ENCODE peak calls at places on chromosome 4, in four cellular contexts. O is mesothelial cell of epicardium, N is cardiac fibroblast, S is A549. Y is an unnamed sample.

GRCh38 chr4:10582059-10582686 is 102.4 kb downstream of the CLNK start:
- DNase-seq in S (peak), N (peak), O (no peak), Y (no peak)

GRCh38 chr4:16977081-16977480 is 78.6 kb upstream of the LDB2 start:
- DNase-seq in N (no peak), O (no peak), S (no peak), Y (no peak)

GRCh38 chr4:38075370-38076152 is 115.4 kb downstream of the PTTG2 start:
- DNase-seq in N (peak), S (peak), O (no peak), Y (no peak)

GRCh38 chr4:169807934-169808333 is 50.2 kb upstream of the HPF1 start:
- DNase-seq in S (no peak), O (no peak), N (no peak), Y (no peak)

GRCh38 chr4:98447648-98448047 is 186.5 kb downstream of the RAP1GDS1 start:
- DNase-seq in O (no peak), S (no peak), N (no peak), Y (no peak)

GRCh38 chr4:180909279-180909678 is 1333.9 kb upstream of the TENM3 start:
- DNase-seq in O (no peak), N (no peak), S (peak), Y (no peak)

GRCh38 chr4:155769092-155769491 is 10.3 kb downstream of the GUCY1B1 start:
- DNase-seq in N (no peak), S (no peak), O (no peak), Y (no peak)

GRCh38 chr4:138297743-138298405 is 55.7 kb upstream of the SLC7A11 start:
- DNase-seq in O (no peak), S (no peak), N (no peak), Y (no peak)

GRCh38 chr4:55386073-55386472 is 9.7 kb upstream of the TMEM165 start:
- DNase-seq in N (peak), S (no peak), O (no peak), Y (no peak)

GRCh38 chr4:4714330-4714729 is 145.1 kb upstream of the MSX1 start:
- DNase-seq in O (no peak), S (no peak), N (no peak), Y (no peak)

GRCh38 chr4:20317424-20317985 is 65.8 kb downstream of the SLIT2 start:
- DNase-seq in N (peak), O (no peak), S (no peak), Y (no peak)

GRCh38 chr4:76307670-76308014 is 1.1 kb downstream of the STBD1 start:
- DNase-seq in O (no peak), N (peak), S (no peak), Y (no peak)

GRCh38 chr4:126850286-126850685 is 782.5 kb upstream of the INTU start:
- DNase-seq in N (peak), S (peak), O (no peak), Y (no peak)

GRCh38 chr4:38957239-38957815 is 74.9 kb downstream of the TMEM156 start:
- DNase-seq in O (no peak), S (no peak), N (peak), Y (no peak)

GRCh38 chr4:161254375-161254774 is 909.4 kb downstream of the FSTL5 start:
- DNase-seq in S (peak), N (no peak), O (no peak), Y (no peak)

GRCh38 chr4:187908079-187908501 is 87.5 kb upstream of the ZFP42 start:
- DNase-seq in S (peak), O (no peak), N (peak), Y (no peak)

GRCh38 chr4:97152159-97152558 is 991.1 kb downstream of the STPG2 start:
- DNase-seq in S (no peak), O (no peak), N (no peak), Y (no peak)

GRCh38 chr4:3257691-3258482 is 8.9 kb downstream of the MSANTD1 start:
- DNase-seq in O (no peak), S (no peak), N (peak), Y (peak)

GRCh38 chr4:4750187-4750586 is 109.3 kb upstream of the MSX1 start:
- DNase-seq in S (no peak), O (no peak), N (no peak), Y (no peak)

GRCh38 chr4:8035371-8035780 is 95.7 kb upstream of the AFAP1 start:
- DNase-seq in O (no peak), S (no peak), N (peak), Y (no peak)

GRCh38 chr4:10296730-10297129 is 160.5 kb downstream of the ZNF518B start:
- DNase-seq in O (no peak), N (no peak), S (no peak), Y (no peak)

GRCh38 chr4:13966241-13967195 is 339.0 kb upstream of the BOD1L1 start:
- DNase-seq in N (peak), S (no peak), O (no peak), Y (no peak)

GRCh38 chr4:110518889-110519490 is 43.0 kb downstream of the ENPEP start:
- DNase-seq in N (peak), O (no peak), S (peak), Y (no peak)

GRCh38 chr4:56861365-56861764 is 39.9 kb upstream of the SPINK2 start:
- DNase-seq in S (no peak), O (no peak), N (no peak), Y (no peak)

DNA sequence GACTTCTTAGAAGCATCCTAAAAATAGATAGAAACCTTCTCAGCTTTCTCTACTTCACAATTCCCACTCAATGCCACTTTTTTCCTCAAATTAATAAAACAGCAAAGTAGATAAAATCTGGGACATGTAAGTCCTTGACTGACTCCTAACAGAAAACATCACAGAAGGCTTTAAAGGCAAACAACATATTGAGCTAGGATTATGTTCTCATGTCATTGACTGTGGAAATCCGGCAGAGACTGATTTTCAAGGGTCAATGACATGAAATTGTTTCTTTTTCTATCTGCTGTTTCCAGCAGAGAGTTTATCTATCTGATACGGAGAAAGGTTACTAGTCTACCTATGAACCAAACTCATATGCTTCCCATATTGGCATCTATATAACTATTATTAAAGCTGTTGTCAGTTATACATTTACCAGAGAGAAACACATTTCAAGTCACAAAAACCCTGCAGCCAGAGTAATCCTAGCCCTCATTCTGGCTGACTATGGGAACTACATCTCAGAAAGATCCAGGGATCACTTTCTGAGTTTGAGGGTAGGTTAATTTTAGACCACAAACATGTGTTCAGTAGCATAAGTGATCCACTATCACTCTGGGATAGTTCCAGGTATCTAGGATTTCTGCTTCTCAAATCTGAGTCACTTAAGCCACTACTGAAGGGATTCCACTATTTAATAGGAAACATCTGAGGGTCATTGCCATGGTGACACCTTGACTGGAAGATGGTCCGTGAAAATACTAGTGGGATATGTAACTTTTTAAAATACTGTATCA is 147.6 kb downstream of the PPP3CA start:
- DNase-seq in O (no peak), N (peak), S (peak), Y (no peak)
- TF ChIP-seq CTCF in O (no peak), N (no peak), S (no peak), Y (no peak)

GRCh38 chr4:157172011-157172410 is 48.5 kb upstream of the GRIA2 start:
- DNase-seq in N (peak), S (peak), O (no peak), Y (no peak)
- TF ChIP-seq CTCF in N (peak), S (peak), O (no peak), Y (peak)

GRCh38 chr4:140195806-140196205 is 41.8 kb upstream of the MAML3 start:
- DNase-seq in N (no peak), O (no peak), S (peak), Y (no peak)
- TF ChIP-seq CTCF in N (no peak), O (no peak), S (no peak), Y (no peak)

GRCh38 chr4:184344899-184345572 is 127.4 kb upstream of the ENPP6 start:
- DNase-seq in O (no peak), N (no peak), S (no peak), Y (no peak)

GRCh38 chr4:184347251-184348239 is 126.8 kb downstream of the IRF2 start:
- DNase-seq in O (no peak), N (peak), S (peak), Y (no peak)

GRCh38 chr4:184344435-184344834 is 126.8 kb upstream of the ENPP6 start:
- DNase-seq in O (no peak), N (no peak), S (no peak), Y (no peak)

GRCh38 chr4:184343400-184344177 is 125.9 kb upstream of the ENPP6 start:
- DNase-seq in S (peak), O (peak), N (peak), Y (no peak)

DNA sequence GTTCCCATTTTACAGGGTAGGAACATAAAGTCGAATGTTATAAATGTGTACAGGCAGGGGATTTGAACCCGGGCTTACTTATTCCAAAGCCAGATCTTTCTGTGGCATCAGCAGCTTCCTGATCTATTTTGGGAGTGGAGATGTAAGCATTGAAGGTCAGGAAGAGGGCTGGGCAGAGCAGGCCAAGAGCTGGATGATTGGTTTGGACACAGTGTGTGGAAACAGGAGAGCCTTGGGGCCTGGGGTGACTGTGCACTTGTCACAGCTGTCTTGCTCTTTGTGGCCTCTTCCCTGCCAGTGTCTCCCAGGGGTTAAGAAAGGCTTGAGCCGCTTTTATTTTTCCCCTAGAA is 127.9 kb upstream of the ENPP6 start:
- DNase-seq in S (no peak), O (no peak), N (no peak), Y (no peak)
- TF ChIP-seq CTCF in S (no peak), O (no peak), N (no peak), Y (no peak)

GRCh38 chr4:32037391-32037790 is 1317.2 kb downstream of the PCDH7 start:
- DNase-seq in O (no peak), S (no peak), N (no peak), Y (no peak)

GRCh38 chr4:32042486-32042885 is 1322.3 kb downstream of the PCDH7 start:
- DNase-seq in O (no peak), S (no peak), N (no peak), Y (no peak)
- TF ChIP-seq CTCF in O (no peak), S (peak), N (no peak), Y (peak)

DNA sequence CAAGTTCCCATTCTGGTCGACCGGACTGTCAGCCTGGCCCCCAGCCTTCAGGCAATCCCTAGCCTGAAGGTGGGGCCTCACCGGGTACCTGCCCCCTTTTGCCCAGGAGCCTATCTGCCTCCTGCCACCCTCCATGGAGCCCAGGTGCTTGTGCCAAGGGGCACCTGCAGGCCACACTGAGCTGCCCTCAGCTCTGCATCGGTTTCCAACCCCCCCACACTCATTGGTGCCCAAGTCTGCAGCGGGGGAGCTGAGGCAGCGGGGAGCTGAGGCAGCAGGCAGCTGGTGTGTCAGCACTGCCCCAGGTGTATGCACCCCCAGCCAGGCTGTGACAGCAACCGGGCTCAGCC is 82.9 kb downstream of the PRDM5 start:
- DNase-seq in O (no peak), N (no peak), S (no peak), Y (no peak)
- TF ChIP-seq CTCF in O (no peak), N (no peak), S (no peak), Y (no peak)

GRCh38 chr4:102299708-102300107 is 45.6 kb downstream of the SLC39A8 start:
- DNase-seq in O (no peak), S (peak), N (peak), Y (no peak)
- TF ChIP-seq CTCF in O (peak), S (peak), N (peak), Y (peak)

Y was measured in osteocyte.